ENCODE peak calls at places on chromosomes 13 and 19, in four cellular contexts. One of them, this sample, is unnamed.

GRCh38 chr19:17615889-17616685 is 60.6 kb downstream of the COLGALT1 start:
- DNase-seq in NCI-H1092: no peak
- DNase-seq in fibroblast of pulmonary artery: no peak
- DNase-seq in NCI-H1417: no peak
- DNase-seq in this sample: no peak

GRCh38 chr19:56092685-56093631 is 28.1 kb downstream of the ZNF787 start:
- DNase-seq in NCI-H1092: no peak
- DNase-seq in fibroblast of pulmonary artery: no peak
- DNase-seq in NCI-H1417: no peak
- DNase-seq in this sample: no peak

GRCh38 chr19:17725422-17726078 is 6.3 kb downstream of the MAP1S start:
- DNase-seq in NCI-H1092: no peak
- DNase-seq in fibroblast of pulmonary artery: no peak
- DNase-seq in NCI-H1417: no peak
- DNase-seq in this sample: no peak

GRCh38 chr19:1135454-1135853 is 31.7 kb downstream of the GPX4 start:
- DNase-seq in NCI-H1092: no peak
- DNase-seq in fibroblast of pulmonary artery: no peak
- DNase-seq in NCI-H1417: no peak
- DNase-seq in this sample: no peak

GRCh38 chr13:87677334-87678234 is 6.4 kb downstream of the SLITRK5 start:
- DNase-seq in NCI-H1092: peak; percentile 73
- DNase-seq in fibroblast of pulmonary artery: no peak
- DNase-seq in NCI-H1417: peak; percentile 90
- DNase-seq in this sample: peak; percentile 24

GRCh38 chr19:15551183-15552004 is 43.1 kb downstream of the CYP4F22 start:
- DNase-seq in NCI-H1092: no peak
- DNase-seq in fibroblast of pulmonary artery: peak; percentile 13
- DNase-seq in NCI-H1417: peak; percentile 66
- DNase-seq in this sample: peak; percentile 60

GRCh38 chr13:33274264-33274663 is 11.3 kb downstream of the STARD13 start:
- DNase-seq in NCI-H1092: no peak
- DNase-seq in fibroblast of pulmonary artery: no peak
- DNase-seq in NCI-H1417: no peak
- DNase-seq in this sample: no peak

GRCh38 chr19:33763661-33764343 is 32.9 kb upstream of the KCTD15 start:
- DNase-seq in NCI-H1092: no peak
- DNase-seq in fibroblast of pulmonary artery: no peak
- DNase-seq in NCI-H1417: no peak
- DNase-seq in this sample: no peak

GRCh38 chr19:38303517-38304351 is at the start of gene C19orf33:
- DNase-seq in NCI-H1092: no peak
- DNase-seq in fibroblast of pulmonary artery: no peak
- DNase-seq in NCI-H1417: no peak
- DNase-seq in this sample: no peak

GRCh38 chr19:58559275-58560006 is 1.0 kb upstream of the UBE2M start:
- DNase-seq in NCI-H1092: no peak
- DNase-seq in fibroblast of pulmonary artery: peak; percentile 92
- DNase-seq in NCI-H1417: no peak
- DNase-seq in this sample: no peak

GRCh38 chr19:7534531-7534980 is 961 bp upstream of the PNPLA6 start:
- DNase-seq in NCI-H1092: no peak
- DNase-seq in fibroblast of pulmonary artery: peak; percentile 76
- DNase-seq in NCI-H1417: peak; percentile 61
- DNase-seq in this sample: no peak

GRCh38 chr19:10461047-10461949 is 41.0 kb downstream of the PDE4A start:
- DNase-seq in NCI-H1092: peak; percentile 55
- DNase-seq in fibroblast of pulmonary artery: peak; percentile 92
- DNase-seq in NCI-H1417: peak; percentile 85
- DNase-seq in this sample: peak; percentile 82

GRCh38 chr13:32285633-32285965 is 29.6 kb downstream of the ZAR1L start:
- DNase-seq in NCI-H1092: no peak
- DNase-seq in fibroblast of pulmonary artery: no peak
- DNase-seq in NCI-H1417: no peak
- DNase-seq in this sample: no peak

GRCh38 chr19:30284209-30284608 is 88.0 kb upstream of the ZNF536 start:
- DNase-seq in NCI-H1092: no peak
- DNase-seq in fibroblast of pulmonary artery: no peak
- DNase-seq in NCI-H1417: no peak
- DNase-seq in this sample: no peak

GRCh38 chr13:20848944-20849343 is 53.6 kb downstream of the XPO4 start:
- DNase-seq in NCI-H1092: no peak
- DNase-seq in fibroblast of pulmonary artery: no peak
- DNase-seq in NCI-H1417: peak; percentile 18
- DNase-seq in this sample: no peak

GRCh38 chr13:51425410-51426042 is 27.3 kb downstream of the INTS6 start:
- DNase-seq in NCI-H1092: no peak
- DNase-seq in fibroblast of pulmonary artery: peak; percentile 69
- DNase-seq in NCI-H1417: no peak
- DNase-seq in this sample: no peak

This sample was measured in NCI-H774.